ENCODE peak calls at places on chromosomes 5 and 9, in five cellular contexts. One of them, this sample, is unnamed. For H3K4me1, the result is how much of the 10 kb centered on the place peaks cover.

GRCh38 chr9:38178282-38178681 is 109.3 kb upstream of the SHB start:
- DNase-seq in K562: no peak
- DNase-seq in sigmoid colon: no peak
- DNase-seq in stomach: no peak
- DNase-seq in transverse colon: no peak
- DNase-seq in this sample: no peak

GRCh38 chr5:122195784-122196394 is 66.5 kb downstream of the ZNF474 start:
- DNase-seq in transverse colon: no peak
- DNase-seq in stomach: no peak
- DNase-seq in sigmoid colon: no peak
- DNase-seq in K562: peak
- DNase-seq in this sample: no peak

GRCh38 chr9:115733736-115734135 is 419.9 kb upstream of the PAPPA start:
- DNase-seq in stomach: no peak
- DNase-seq in K562: no peak
- DNase-seq in transverse colon: no peak
- DNase-seq in sigmoid colon: no peak
- DNase-seq in this sample: no peak

GRCh38 chr9:1869843-1870242 is 145.3 kb upstream of the SMARCA2 start:
- DNase-seq in K562: peak
- DNase-seq in transverse colon: no peak
- DNase-seq in sigmoid colon: no peak
- DNase-seq in stomach: no peak
- DNase-seq in this sample: no peak

GRCh38 chr5:54764691-54765090 is 220.7 kb downstream of the ESM1 start:
- DNase-seq in sigmoid colon: no peak
- DNase-seq in stomach: no peak
- DNase-seq in K562: no peak
- DNase-seq in transverse colon: no peak
- DNase-seq in this sample: no peak

GRCh38 chr9:12448246-12448645 is 244.9 kb upstream of the TYRP1 start:
- DNase-seq in sigmoid colon: no peak
- DNase-seq in transverse colon: no peak
- DNase-seq in stomach: no peak
- DNase-seq in K562: no peak
- DNase-seq in this sample: no peak

GRCh38 chr5:77367733-77368132 is 124.4 kb downstream of the WDR41 start:
- DNase-seq in K562: no peak
- DNase-seq in transverse colon: no peak
- DNase-seq in stomach: no peak
- DNase-seq in sigmoid colon: no peak
- DNase-seq in this sample: peak

GRCh38 chr5:177333420-177334154 is 17.9 kb downstream of the LMAN2 start:
- DNase-seq in transverse colon: no peak
- DNase-seq in K562: no peak
- DNase-seq in sigmoid colon: no peak
- DNase-seq in stomach: no peak
- DNase-seq in this sample: no peak

GRCh38 chr9:14438232-14438966 is 124.5 kb upstream of the NFIB start:
- DNase-seq in stomach: no peak
- DNase-seq in transverse colon: no peak
- DNase-seq in sigmoid colon: no peak
- DNase-seq in K562: no peak
- DNase-seq in this sample: no peak

GRCh38 chr9:92620870-92621269 is 49.1 kb downstream of the IPPK start:
- DNase-seq in K562: no peak
- DNase-seq in stomach: no peak
- DNase-seq in sigmoid colon: peak
- DNase-seq in transverse colon: no peak
- DNase-seq in this sample: no peak

GRCh38 chr9:137255448-137256114 is 454 bp downstream of the NELFB start:
- DNase-seq in K562: peak
- DNase-seq in stomach: no peak
- DNase-seq in sigmoid colon: no peak
- DNase-seq in transverse colon: peak
- DNase-seq in this sample: no peak

GRCh38 chr5:128436825-128437224 is 101.2 kb downstream of the FBN2 start:
- DNase-seq in transverse colon: no peak
- DNase-seq in stomach: no peak
- DNase-seq in K562: no peak
- DNase-seq in sigmoid colon: no peak
- DNase-seq in this sample: no peak

GRCh38 chr5:149133795-149134777 is 7.2 kb upstream of the ABLIM3 start:
- DNase-seq in transverse colon: no peak
- DNase-seq in K562: peak
- DNase-seq in sigmoid colon: no peak
- DNase-seq in stomach: peak
- DNase-seq in this sample: peak

GRCh38 chr9:119763260-119763659 is 394.0 kb upstream of the BRINP1 start:
- DNase-seq in stomach: no peak
- DNase-seq in sigmoid colon: no peak
- DNase-seq in K562: no peak
- DNase-seq in transverse colon: no peak
- DNase-seq in this sample: no peak

GRCh38 chr9:17135578-17135904 is 701 bp downstream of the CNTLN start:
- DNase-seq in stomach: no peak
- DNase-seq in K562: no peak
- DNase-seq in sigmoid colon: no peak
- DNase-seq in transverse colon: no peak
- DNase-seq in this sample: no peak

GRCh38 chr9:112790231-112790774 is 39.7 kb downstream of the SNX30 start:
- DNase-seq in stomach: no peak
- DNase-seq in K562: no peak
- DNase-seq in transverse colon: no peak
- DNase-seq in sigmoid colon: no peak
- DNase-seq in this sample: no peak

GRCh38 chr9:100428871-100429654 is 2.1 kb downstream of the MSANTD3 start:
- DNase-seq in stomach: no peak
- DNase-seq in sigmoid colon: no peak
- DNase-seq in K562: no peak
- DNase-seq in transverse colon: no peak
- DNase-seq in this sample: no peak

GRCh38 chr9:89676281-89676680 is 71.5 kb downstream of the GADD45G start:
- DNase-seq in transverse colon: peak
- DNase-seq in sigmoid colon: peak
- DNase-seq in stomach: peak
- DNase-seq in K562: no peak
- DNase-seq in this sample: no peak

GRCh38 chr5:96714951-96715451 is 52.8 kb downstream of the CAST start:
- DNase-seq in sigmoid colon: peak
- DNase-seq in transverse colon: peak
- DNase-seq in stomach: peak
- DNase-seq in K562: peak
- DNase-seq in this sample: no peak

GRCh38 chr9:137310190-137311052 is 8.3 kb upstream of the NRARP start:
- DNase-seq in sigmoid colon: no peak
- DNase-seq in stomach: no peak
- DNase-seq in transverse colon: peak
- DNase-seq in K562: no peak
- DNase-seq in this sample: no peak

GRCh38 chr9:38024036-38024681 is 44.9 kb downstream of the SHB start:
- DNase-seq in stomach: no peak
- DNase-seq in transverse colon: peak
- DNase-seq in K562: no peak
- DNase-seq in sigmoid colon: peak
- DNase-seq in this sample: no peak

GRCh38 chr5:848671-849111 is 2.1 kb downstream of the ZDHHC11 start:
- DNase-seq in sigmoid colon: peak
- DNase-seq in K562: no peak
- DNase-seq in stomach: no peak
- DNase-seq in transverse colon: no peak
- DNase-seq in this sample: no peak

GRCh38 chr9:72586388-72587160 is 65.2 kb downstream of the TMC1 start:
- DNase-seq in K562: no peak
- DNase-seq in stomach: no peak
- DNase-seq in sigmoid colon: no peak
- DNase-seq in transverse colon: peak
- DNase-seq in this sample: no peak

GRCh38 chr5:35762368-35762767 is 94.3 kb upstream of the IL7R start:
- DNase-seq in transverse colon: no peak
- DNase-seq in stomach: no peak
- DNase-seq in sigmoid colon: no peak
- DNase-seq in K562: no peak
- DNase-seq in this sample: no peak

GRCh38 chr5:4453650-4454049 is 686.5 kb upstream of the ADAMTS16 start:
- DNase-seq in sigmoid colon: no peak
- DNase-seq in transverse colon: no peak
- DNase-seq in stomach: no peak
- DNase-seq in K562: no peak
- DNase-seq in this sample: no peak

GRCh38 chr9:127557466-127557869 is 54.6 kb upstream of the STXBP1 start:
- DNase-seq in transverse colon: no peak
- DNase-seq in stomach: no peak
- DNase-seq in K562: no peak
- DNase-seq in sigmoid colon: no peak
- DNase-seq in this sample: no peak

GRCh38 chr9:13479071-13479470 is 199.6 kb upstream of the MPDZ start:
- DNase-seq in transverse colon: no peak
- DNase-seq in K562: no peak
- DNase-seq in sigmoid colon: no peak
- DNase-seq in stomach: no peak
- DNase-seq in this sample: no peak

GRCh38 chr5:23704176-23704855 is 196.9 kb downstream of the PRDM9 start:
- DNase-seq in K562: no peak
- DNase-seq in stomach: no peak
- DNase-seq in transverse colon: no peak
- DNase-seq in sigmoid colon: no peak
- DNase-seq in this sample: no peak

GRCh38 chr9:81083821-81084512 is 605.4 kb downstream of the TLE1 start:
- DNase-seq in sigmoid colon: no peak
- DNase-seq in stomach: no peak
- DNase-seq in K562: no peak
- DNase-seq in transverse colon: no peak
- DNase-seq in this sample: no peak

GRCh38 chr5:152170350-152170749 is 234.7 kb downstream of the NMUR2 start:
- DNase-seq in transverse colon: no peak
- DNase-seq in stomach: peak
- DNase-seq in sigmoid colon: no peak
- DNase-seq in K562: no peak
- DNase-seq in this sample: no peak

GRCh38 chr5:134851307-134851923 is 5.6 kb downstream of the C5orf24 start:
- DNase-seq in stomach: no peak
- DNase-seq in sigmoid colon: no peak
- DNase-seq in transverse colon: no peak
- DNase-seq in K562: peak
- DNase-seq in this sample: no peak

GRCh38 chr5:134174841-134175839 is 1.6 kb downstream of the SKP1 start:
- DNase-seq in K562: no peak
- DNase-seq in sigmoid colon: no peak
- DNase-seq in stomach: no peak
- DNase-seq in transverse colon: no peak
- DNase-seq in this sample: no peak

GRCh38 chr5:77356740-77357139 is 135.4 kb downstream of the WDR41 start:
- DNase-seq in K562: no peak
- DNase-seq in stomach: no peak
- DNase-seq in transverse colon: no peak
- DNase-seq in sigmoid colon: no peak
- DNase-seq in this sample: no peak

GRCh38 chr5:138469540-138470321 is 4.5 kb downstream of the EGR1 start:
- DNase-seq in K562: no peak
- DNase-seq in sigmoid colon: peak
- DNase-seq in transverse colon: peak
- DNase-seq in stomach: peak
- DNase-seq in this sample: no peak

GRCh38 chr5:138468133-138468965 is 3.1 kb downstream of the EGR1 start:
- DNase-seq in stomach: no peak
- DNase-seq in transverse colon: no peak
- DNase-seq in K562: no peak
- DNase-seq in sigmoid colon: no peak
- DNase-seq in this sample: no peak

GRCh38 chr5:138468966-138469539 is 3.8 kb downstream of the EGR1 start:
- DNase-seq in sigmoid colon: no peak
- DNase-seq in K562: no peak
- DNase-seq in stomach: peak
- DNase-seq in transverse colon: no peak
- DNase-seq in this sample: no peak

GRCh38 chr5:138472353-138472752 is 7.1 kb downstream of the EGR1 start:
- DNase-seq in transverse colon: no peak
- DNase-seq in stomach: no peak
- DNase-seq in K562: no peak
- DNase-seq in sigmoid colon: no peak
- DNase-seq in this sample: no peak

GRCh38 chr5:138470322-138471285 is 5.3 kb downstream of the EGR1 start:
- DNase-seq in sigmoid colon: no peak
- DNase-seq in K562: no peak
- DNase-seq in transverse colon: peak
- DNase-seq in stomach: no peak
- DNase-seq in this sample: no peak
- TF ChIP-seq POLR2AphosphoS5 in sigmoid colon: no peak
- TF ChIP-seq POLR2AphosphoS5 in K562: no peak
- TF ChIP-seq POLR2AphosphoS5 in transverse colon: no peak
- TF ChIP-seq POLR2AphosphoS5 in stomach: no peak
- TF ChIP-seq POLR2AphosphoS5 in this sample: peak

DNA sequence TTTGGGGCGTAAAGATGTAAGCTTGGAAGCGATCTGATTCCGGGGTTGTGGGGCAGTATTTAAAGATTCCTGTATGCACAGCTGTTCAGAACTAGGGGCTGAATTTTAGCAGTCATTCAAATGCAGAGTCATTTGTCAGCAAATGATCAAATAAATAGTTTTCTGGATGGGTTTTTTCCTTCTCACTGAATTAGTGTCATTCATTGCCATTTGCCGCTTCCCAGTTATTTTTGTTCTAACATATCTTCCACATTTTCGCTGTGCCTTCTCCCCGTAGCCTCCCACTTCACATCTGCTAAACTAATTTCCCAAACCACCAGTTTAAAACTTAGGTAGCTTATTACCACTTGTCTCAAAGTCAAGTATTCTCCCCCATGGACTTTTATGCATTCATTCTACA is 41.4 kb upstream of the CKMT2 start:
- DNase-seq in sigmoid colon: no peak
- DNase-seq in transverse colon: no peak
- DNase-seq in stomach: no peak
- DNase-seq in K562: no peak
- DNase-seq in this sample: no peak
- TF ChIP-seq EP300 in sigmoid colon: no peak
- TF ChIP-seq EP300 in transverse colon: no peak
- TF ChIP-seq EP300 in stomach: no peak
- TF ChIP-seq EP300 in K562: no peak
- TF ChIP-seq EP300 in this sample: no peak

DNA sequence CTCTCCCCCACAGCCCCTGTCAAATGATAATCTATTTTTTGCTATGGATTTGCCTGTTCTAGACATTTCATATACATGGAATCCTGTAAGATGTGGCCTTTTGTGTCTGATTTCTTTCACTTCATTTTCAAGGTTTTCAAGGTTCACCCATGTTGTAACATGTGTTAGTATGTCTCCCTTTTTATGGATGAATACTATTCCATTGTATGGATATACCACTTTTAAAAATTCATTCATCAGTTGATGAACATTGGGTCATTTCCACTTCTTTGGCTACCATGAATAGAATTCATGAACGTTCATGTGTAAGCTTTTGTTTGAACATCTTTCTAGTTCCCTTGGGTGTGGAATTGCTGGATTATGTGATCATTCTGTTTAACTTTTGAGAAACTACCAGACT is 94.7 kb upstream of the ZNF366 start:
- DNase-seq in K562: no peak
- DNase-seq in transverse colon: no peak
- DNase-seq in stomach: no peak
- DNase-seq in sigmoid colon: no peak
- DNase-seq in this sample: no peak
- H3K4me1 ChIP-seq in K562: under half
- H3K4me1 ChIP-seq in transverse colon: under half
- H3K4me1 ChIP-seq in stomach: half or more
- H3K4me1 ChIP-seq in sigmoid colon: under half
- H3K4me1 ChIP-seq in this sample: under half

GRCh38 chr9:68731857-68732256 is 26.8 kb downstream of the PIP5K1B start:
- DNase-seq in stomach: no peak
- DNase-seq in sigmoid colon: no peak
- DNase-seq in transverse colon: peak
- DNase-seq in K562: no peak
- DNase-seq in this sample: no peak
- TF ChIP-seq POLR2AphosphoS5 in stomach: no peak
- TF ChIP-seq POLR2AphosphoS5 in sigmoid colon: no peak
- TF ChIP-seq POLR2AphosphoS5 in transverse colon: no peak
- TF ChIP-seq POLR2AphosphoS5 in K562: no peak
- TF ChIP-seq POLR2AphosphoS5 in this sample: no peak